ENCODE peak calls at places on chromosomes 13 and 19, in five cellular contexts. R, F, Q, L and X are unnamed samples.

GRCh38 chr19:16226878-16227836 is 29.4 kb downstream of the AP1M1 start:
- DNase-seq in R (no peak), F (no peak), Q (no peak), L (no peak), X (no peak)

GRCh38 chr13:73138276-73138950 is 79.6 kb downstream of the KLF5 start:
- DNase-seq in R (no peak), F (peak; percentile 54), Q (no peak), L (no peak), X (no peak)

GRCh38 chr13:88005188-88005587 is 334.0 kb downstream of the SLITRK5 start:
- DNase-seq in R (no peak), F (no peak), Q (no peak), L (no peak), X (no peak)

GRCh38 chr19:50460161-50460765 is 16.0 kb upstream of the EMC10 start:
- DNase-seq in R (no peak), F (no peak), Q (no peak), L (no peak), X (no peak)

GRCh38 chr19:4744451-4745170 is 21.0 kb upstream of the DPP9 start:
- DNase-seq in R (no peak), F (peak; percentile 73), Q (no peak), L (no peak), X (no peak)

GRCh38 chr13:98504371-98504963 is 72.4 kb downstream of the STK24 start:
- DNase-seq in R (no peak), F (no peak), Q (no peak), L (no peak), X (no peak)

GRCh38 chr19:1068111-1069001 is 1.4 kb downstream of the ARHGAP45 start:
- DNase-seq in R (no peak), F (no peak), Q (no peak), L (peak; percentile 61), X (no peak)

GRCh38 chr13:42574435-42575311 is 721 bp downstream of the TNFSF11 start:
- DNase-seq in R (no peak), F (no peak), Q (no peak), L (no peak), X (no peak)